ENCODE peak calls at places on chromosomes 12 and 14, in seven cellular contexts. X, H, G, F, S, C and A are unnamed samples. For H3K9me3, the result is how much of the 10 kb centered on the place peaks cover.

GRCh38 chr12:5506821-5507231 is 74.9 kb downstream of the NTF3 start:
- DNase-seq in H (no peak), G (no peak), X (no peak), F (peak), S (no peak), C (no peak), A (peak)

GRCh38 chr14:103118019-103118662 is 5.1 kb upstream of the TNFAIP2 start:
- DNase-seq in H (peak), X (peak), S (no peak), C (no peak), F (peak), G (no peak), A (peak)

GRCh38 chr14:64520699-64521098 is 16.1 kb downstream of the ZBTB1 start:
- DNase-seq in X (no peak), C (no peak), G (no peak), F (no peak), S (no peak), H (peak), A (no peak)

GRCh38 chr14:54769955-54770863 is 132.4 kb downstream of the GCH1 start:
- DNase-seq in X (no peak), F (no peak), G (no peak), H (no peak), C (no peak), S (no peak), A (no peak)

GRCh38 chr12:17971850-17972249 is 118.1 kb downstream of the RERGL start:
- DNase-seq in S (no peak), X (no peak), G (no peak), F (no peak), H (no peak), C (no peak), A (no peak)

GRCh38 chr12:79597910-79598309 is 92.9 kb downstream of the PAWR start:
- DNase-seq in C (no peak), S (no peak), H (no peak), G (no peak), F (no peak), X (peak), A (no peak)

GRCh38 chr12:101299346-101299745 is 19.4 kb downstream of the UTP20 start:
- DNase-seq in G (no peak), C (no peak), F (no peak), X (peak), H (no peak), S (no peak), A (no peak)

GRCh38 chr14:106879241-106879640 is 1352.9 kb downstream of the TMEM121 start:
- DNase-seq in C (no peak), F (no peak), G (peak), X (no peak), S (peak), H (peak), A (no peak)

GRCh38 chr14:105337966-105338365 is 23.4 kb downstream of the PACS2 start:
- DNase-seq in F (peak), C (no peak), H (peak), S (no peak), X (no peak), G (peak), A (no peak)

GRCh38 chr14:61607570-61608244 is 87.6 kb upstream of the HIF1A start:
- DNase-seq in X (no peak), S (no peak), F (no peak), G (no peak), H (no peak), C (no peak), A (no peak)

GRCh38 chr14:26597136-26598080 is at the start of gene NOVA1:
- DNase-seq in H (peak), F (peak), C (peak), S (no peak), G (no peak), X (no peak), A (no peak)

GRCh38 chr14:31682768-31683167 is 121.6 kb downstream of the NUBPL start:
- DNase-seq in S (no peak), H (no peak), G (no peak), X (no peak), F (no peak), C (no peak), A (no peak)
- H3K27ac ChIP-seq in S (no peak), H (no peak), G (no peak), X (no peak), F (no peak), C (no peak), A (no peak)

GRCh38 chr12:34598352-34598827 is 576.1 kb downstream of the ALG10 start:
- DNase-seq in S (no peak), G (no peak), H (no peak), C (no peak), X (no peak), F (no peak), A (peak)
- H3K9me3 ChIP-seq in S (under half), G (half or more), H (half or more), C (under half), X (half or more), F (under half), A (under half)

GRCh38 chr14:33934043-33934750 is 16.7 kb downstream of the EGLN3 start:
- DNase-seq in C (no peak), H (no peak), S (no peak), G (no peak), X (no peak), F (no peak), A (no peak)
- H3K4me3 ChIP-seq in C (no peak), H (no peak), S (no peak), G (no peak), X (no peak), F (no peak), A (no peak)

GRCh38 chr12:120826335-120826734 is 77.8 kb downstream of the SPPL3 start:
- DNase-seq in F (no peak), X (no peak), S (no peak), C (no peak), H (no peak), G (no peak), A (no peak)

GRCh38 chr12:120820885-120821510 is 83.2 kb downstream of the SPPL3 start:
- DNase-seq in S (no peak), H (no peak), X (no peak), F (no peak), C (no peak), G (no peak), A (no peak)

GRCh38 chr12:120821878-120822277 is 82.3 kb downstream of the SPPL3 start:
- DNase-seq in H (no peak), C (no peak), F (no peak), X (no peak), G (no peak), S (no peak), A (no peak)

GRCh38 chr12:120822832-120823503 is 81.2 kb downstream of the SPPL3 start:
- DNase-seq in S (no peak), F (no peak), C (no peak), X (no peak), G (no peak), H (no peak), A (no peak)

GRCh38 chr12:120825337-120825736 is 78.8 kb downstream of the SPPL3 start:
- DNase-seq in H (no peak), C (no peak), G (no peak), F (no peak), X (no peak), S (no peak), A (no peak)
- H3K27ac ChIP-seq in H (no peak), C (no peak), G (no peak), F (no peak), X (no peak), S (no peak), A (no peak)

GRCh38 chr14:45787167-45787566 is 534.2 kb upstream of the MIS18BP1 start:
- DNase-seq in S (no peak), H (no peak), G (no peak), C (no peak), X (no peak), F (no peak), A (no peak)

GRCh38 chr14:45786266-45786665 is 533.3 kb upstream of the MIS18BP1 start:
- DNase-seq in F (no peak), H (no peak), C (no peak), S (no peak), G (no peak), X (no peak), A (no peak)

GRCh38 chr14:45790293-45790692 is 537.3 kb upstream of the MIS18BP1 start:
- DNase-seq in F (no peak), G (no peak), C (no peak), S (no peak), H (no peak), X (no peak), A (no peak)

DNA sequence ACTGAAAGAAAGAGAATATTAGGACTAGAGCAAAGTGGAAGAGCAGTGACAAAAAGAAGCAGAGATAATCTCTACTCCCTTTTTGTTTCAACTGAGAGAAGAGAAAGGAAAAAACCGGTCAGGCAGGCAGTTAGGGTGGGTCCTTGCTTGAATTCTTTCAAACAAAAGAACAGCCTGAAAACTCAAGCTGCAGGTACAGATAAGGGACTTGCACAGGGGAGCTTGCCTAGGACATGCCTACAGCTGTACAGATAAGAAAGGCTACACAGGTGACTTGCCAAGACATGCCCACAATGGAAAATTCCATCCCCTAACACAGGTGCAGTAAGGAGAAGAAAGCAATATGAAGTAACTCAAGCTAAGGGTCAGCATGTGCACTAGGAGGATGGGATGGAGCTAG is 532.2 kb upstream of the MIS18BP1 start:
- DNase-seq in S (no peak), G (peak), C (no peak), H (no peak), F (no peak), X (no peak), A (no peak)
- H3K9me3 ChIP-seq in S (under half), G (under half), C (under half), H (under half), F (under half), X (under half), A (under half)